ENCODE peak calls at places on chromosomes 4 and X, in six cellular contexts. One of them, this sample, is unnamed.

GRCh38 chr4:147772459-147772969 is 40.6 kb downstream of the ARHGAP10 start:
- DNase-seq in AG04450: peak
- DNase-seq in psoas muscle: no peak
- DNase-seq in spleen: no peak
- DNase-seq in upper lobe of left lung: no peak
- DNase-seq in fibroblast of the aortic adventitia: peak
- DNase-seq in this sample: no peak

GRCh38 chr4:128517096-128517738 is 229.6 kb upstream of the PGRMC2 start:
- DNase-seq in spleen: no peak
- DNase-seq in AG04450: peak
- DNase-seq in upper lobe of left lung: no peak
- DNase-seq in psoas muscle: no peak
- DNase-seq in fibroblast of the aortic adventitia: peak
- DNase-seq in this sample: no peak

GRCh38 chr4:138710297-138710696 is 305.3 kb upstream of the NOCT start:
- DNase-seq in upper lobe of left lung: no peak
- DNase-seq in fibroblast of the aortic adventitia: no peak
- DNase-seq in psoas muscle: no peak
- DNase-seq in spleen: no peak
- DNase-seq in AG04450: no peak
- DNase-seq in this sample: no peak

GRCh38 chr4:16110906-16111305 is 27.1 kb upstream of the PROM1 start:
- DNase-seq in fibroblast of the aortic adventitia: no peak
- DNase-seq in AG04450: no peak
- DNase-seq in spleen: no peak
- DNase-seq in psoas muscle: no peak
- DNase-seq in upper lobe of left lung: no peak
- DNase-seq in this sample: peak

GRCh38 chr4:21688596-21689265 is 259.8 kb downstream of the KCNIP4 start:
- DNase-seq in fibroblast of the aortic adventitia: no peak
- DNase-seq in spleen: no peak
- DNase-seq in upper lobe of left lung: no peak
- DNase-seq in AG04450: no peak
- DNase-seq in psoas muscle: no peak
- DNase-seq in this sample: peak

GRCh38 chr4:10417720-10418119 is 39.5 kb downstream of the ZNF518B start:
- DNase-seq in upper lobe of left lung: no peak
- DNase-seq in AG04450: no peak
- DNase-seq in psoas muscle: no peak
- DNase-seq in fibroblast of the aortic adventitia: peak
- DNase-seq in spleen: no peak
- DNase-seq in this sample: peak

GRCh38 chrX:40040686-40041461 is 56.9 kb downstream of the BCOR start:
- DNase-seq in spleen: no peak
- DNase-seq in fibroblast of the aortic adventitia: no peak
- DNase-seq in psoas muscle: no peak
- DNase-seq in AG04450: no peak
- DNase-seq in upper lobe of left lung: no peak
- DNase-seq in this sample: no peak

GRCh38 chr4:152778656-152779512 is 646 bp downstream of the TIGD4 start:
- DNase-seq in spleen: peak
- DNase-seq in psoas muscle: no peak
- DNase-seq in upper lobe of left lung: peak
- DNase-seq in AG04450: no peak
- DNase-seq in fibroblast of the aortic adventitia: peak
- DNase-seq in this sample: no peak

GRCh38 chr4:152806492-152807125 is 26.9 kb downstream of the ARFIP1 start:
- DNase-seq in upper lobe of left lung: no peak
- DNase-seq in AG04450: no peak
- DNase-seq in psoas muscle: no peak
- DNase-seq in spleen: no peak
- DNase-seq in fibroblast of the aortic adventitia: no peak
- DNase-seq in this sample: peak

GRCh38 chr4:80989921-80990544 is 40.5 kb upstream of the BMP3 start:
- DNase-seq in fibroblast of the aortic adventitia: peak
- DNase-seq in upper lobe of left lung: no peak
- DNase-seq in AG04450: peak
- DNase-seq in spleen: no peak
- DNase-seq in psoas muscle: no peak
- DNase-seq in this sample: peak

GRCh38 chr4:120517966-120518365 is 404.6 kb downstream of the PRDM5 start:
- DNase-seq in fibroblast of the aortic adventitia: peak
- DNase-seq in AG04450: peak
- DNase-seq in upper lobe of left lung: no peak
- DNase-seq in psoas muscle: no peak
- DNase-seq in spleen: no peak
- DNase-seq in this sample: no peak

GRCh38 chr4:94207469-94208224 is at the start of gene SMARCAD1:
- DNase-seq in spleen: peak
- DNase-seq in upper lobe of left lung: peak
- DNase-seq in psoas muscle: peak
- DNase-seq in fibroblast of the aortic adventitia: peak
- DNase-seq in AG04450: peak
- DNase-seq in this sample: peak

GRCh38 chrX:142251665-142252064 is 46.6 kb upstream of the MAGEC2 start:
- DNase-seq in upper lobe of left lung: no peak
- DNase-seq in spleen: no peak
- DNase-seq in fibroblast of the aortic adventitia: no peak
- DNase-seq in AG04450: no peak
- DNase-seq in psoas muscle: no peak
- DNase-seq in this sample: no peak

DNA sequence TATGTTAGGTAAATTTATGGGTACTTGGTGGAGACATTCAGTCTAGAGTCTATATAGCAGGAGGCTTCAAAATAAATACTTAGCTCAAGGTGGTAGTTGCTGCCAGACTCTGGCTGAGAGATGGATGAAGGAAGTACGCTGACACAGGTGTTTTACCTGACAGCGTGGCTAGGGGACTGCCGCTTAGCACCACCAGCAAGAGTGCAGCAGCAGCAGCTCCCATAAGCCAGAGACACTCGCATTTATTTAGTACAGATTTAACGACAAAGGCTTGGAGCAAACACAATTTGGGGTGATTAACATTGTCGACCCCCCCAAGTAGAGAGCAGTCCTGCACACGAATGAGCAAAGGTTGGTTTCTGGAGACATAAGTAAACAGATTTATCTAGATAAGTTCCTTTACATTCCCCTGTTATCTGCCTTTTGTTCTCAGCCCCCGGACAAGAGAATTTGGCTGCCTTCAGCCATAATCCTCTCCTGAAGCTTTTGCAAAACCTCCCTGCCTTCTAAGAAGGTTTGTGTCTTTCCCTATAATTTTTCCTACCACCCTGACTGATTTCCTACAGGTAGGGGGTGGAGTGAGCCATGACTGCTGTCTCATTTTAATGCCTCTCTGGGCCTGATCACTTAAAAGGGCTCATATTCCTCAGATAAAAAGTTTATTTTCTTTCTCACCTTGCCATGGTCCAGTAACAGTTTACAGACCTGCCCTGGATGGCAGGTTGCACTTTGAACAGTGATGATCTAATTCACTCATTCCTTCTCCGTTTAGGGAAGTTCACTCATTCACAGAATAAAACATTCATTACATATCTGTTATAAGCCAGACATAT is 64.6 kb downstream of the RHOH start:
- DNase-seq in fibroblast of the aortic adventitia: no peak
- DNase-seq in AG04450: no peak
- DNase-seq in upper lobe of left lung: no peak
- DNase-seq in psoas muscle: no peak
- DNase-seq in spleen: no peak
- DNase-seq in this sample: no peak
- H3K4me3 ChIP-seq in fibroblast of the aortic adventitia: no peak
- H3K4me3 ChIP-seq in AG04450: no peak
- H3K4me3 ChIP-seq in upper lobe of left lung: no peak
- H3K4me3 ChIP-seq in psoas muscle: no peak
- H3K4me3 ChIP-seq in spleen: no peak
- H3K4me3 ChIP-seq in this sample: no peak

GRCh38 chr4:38318737-38319455 is 345.1 kb upstream of the KLF3 start:
- DNase-seq in fibroblast of the aortic adventitia: peak
- DNase-seq in upper lobe of left lung: peak
- DNase-seq in psoas muscle: peak
- DNase-seq in AG04450: peak
- DNase-seq in spleen: peak
- DNase-seq in this sample: peak
- H3K4me3 ChIP-seq in fibroblast of the aortic adventitia: peak
- H3K4me3 ChIP-seq in upper lobe of left lung: peak
- H3K4me3 ChIP-seq in psoas muscle: peak
- H3K4me3 ChIP-seq in AG04450: peak
- H3K4me3 ChIP-seq in spleen: peak
- H3K4me3 ChIP-seq in this sample: peak

GRCh38 chr4:114488301-114488982 is 110.2 kb upstream of the UGT8 start:
- DNase-seq in psoas muscle: no peak
- DNase-seq in spleen: no peak
- DNase-seq in upper lobe of left lung: no peak
- DNase-seq in fibroblast of the aortic adventitia: no peak
- DNase-seq in AG04450: no peak
- DNase-seq in this sample: no peak
- H3K4me3 ChIP-seq in psoas muscle: no peak
- H3K4me3 ChIP-seq in spleen: no peak
- H3K4me3 ChIP-seq in upper lobe of left lung: no peak
- H3K4me3 ChIP-seq in fibroblast of the aortic adventitia: no peak
- H3K4me3 ChIP-seq in AG04450: no peak
- H3K4me3 ChIP-seq in this sample: no peak

GRCh38 chr4:112316333-112316732 is 19.2 kb downstream of the ALPK1 start:
- DNase-seq in psoas muscle: no peak
- DNase-seq in AG04450: no peak
- DNase-seq in upper lobe of left lung: no peak
- DNase-seq in spleen: no peak
- DNase-seq in fibroblast of the aortic adventitia: no peak
- DNase-seq in this sample: no peak

GRCh38 chr4:112318239-112319142 is 21.3 kb downstream of the ALPK1 start:
- DNase-seq in AG04450: no peak
- DNase-seq in psoas muscle: no peak
- DNase-seq in upper lobe of left lung: no peak
- DNase-seq in spleen: no peak
- DNase-seq in fibroblast of the aortic adventitia: no peak
- DNase-seq in this sample: no peak

GRCh38 chr4:112315446-112315845 is 18.3 kb downstream of the ALPK1 start:
- DNase-seq in AG04450: no peak
- DNase-seq in psoas muscle: no peak
- DNase-seq in upper lobe of left lung: no peak
- DNase-seq in fibroblast of the aortic adventitia: no peak
- DNase-seq in spleen: no peak
- DNase-seq in this sample: no peak

GRCh38 chr4:112311516-112311915 is 14.3 kb downstream of the ALPK1 start:
- DNase-seq in psoas muscle: no peak
- DNase-seq in spleen: no peak
- DNase-seq in AG04450: no peak
- DNase-seq in upper lobe of left lung: no peak
- DNase-seq in fibroblast of the aortic adventitia: no peak
- DNase-seq in this sample: no peak

DNA sequence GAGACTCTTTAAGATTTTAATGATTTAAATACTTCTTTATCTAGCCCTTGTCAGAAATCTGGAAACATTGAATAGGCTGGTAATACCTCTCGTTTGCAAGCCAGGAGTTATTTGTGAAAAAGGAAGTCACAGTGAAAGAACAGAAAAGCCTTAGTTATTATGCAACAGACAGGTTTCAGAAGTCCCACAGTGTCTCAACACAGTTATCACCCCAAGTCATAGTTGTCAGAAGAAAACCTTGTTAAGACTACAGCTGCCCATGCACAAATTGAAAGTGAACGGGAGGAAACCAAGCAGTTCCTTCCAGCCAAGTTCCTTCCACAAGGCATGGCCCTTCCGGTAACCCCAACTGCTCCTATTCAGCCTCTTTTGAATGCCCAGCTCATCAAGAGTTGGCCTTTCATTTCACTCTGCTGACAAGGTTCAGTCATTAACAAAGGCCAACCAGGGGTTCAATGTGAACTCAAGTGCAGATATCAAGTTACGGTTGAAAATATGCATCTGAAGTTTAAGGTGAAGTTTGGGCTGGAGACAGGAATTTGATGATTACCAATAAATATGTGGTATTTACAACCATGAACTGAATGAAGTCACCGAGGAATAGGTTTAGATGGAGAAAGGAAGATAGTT is 15.6 kb downstream of the ALPK1 start:
- DNase-seq in psoas muscle: no peak
- DNase-seq in spleen: no peak
- DNase-seq in upper lobe of left lung: no peak
- DNase-seq in fibroblast of the aortic adventitia: no peak
- DNase-seq in AG04450: no peak
- DNase-seq in this sample: no peak
- H3K4me3 ChIP-seq in psoas muscle: no peak
- H3K4me3 ChIP-seq in spleen: no peak
- H3K4me3 ChIP-seq in upper lobe of left lung: no peak
- H3K4me3 ChIP-seq in fibroblast of the aortic adventitia: no peak
- H3K4me3 ChIP-seq in AG04450: no peak
- H3K4me3 ChIP-seq in this sample: no peak

DNA sequence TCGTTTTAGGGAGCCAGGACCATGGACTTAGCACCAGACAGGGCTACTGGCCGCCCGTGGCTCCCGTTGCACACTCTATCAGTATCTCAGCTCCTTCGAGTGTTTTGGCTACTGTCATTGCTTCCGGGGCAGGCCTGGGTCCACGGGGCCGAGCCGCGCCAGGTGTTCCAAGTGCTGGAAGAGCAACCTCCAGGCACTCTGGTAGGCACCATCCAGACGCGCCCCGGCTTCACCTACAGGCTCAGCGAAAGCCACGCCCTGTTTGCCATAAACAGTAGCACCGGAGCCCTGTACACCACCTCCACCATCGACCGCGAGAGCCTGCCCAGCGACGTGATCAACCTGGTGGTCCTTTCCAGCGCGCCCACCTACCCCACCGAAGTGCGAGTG is 1.6 kb downstream of the FAT4 start:
- DNase-seq in AG04450: no peak
- DNase-seq in fibroblast of the aortic adventitia: no peak
- DNase-seq in psoas muscle: peak
- DNase-seq in upper lobe of left lung: peak
- DNase-seq in spleen: peak
- DNase-seq in this sample: no peak
- H3K4me3 ChIP-seq in AG04450: peak
- H3K4me3 ChIP-seq in fibroblast of the aortic adventitia: peak
- H3K4me3 ChIP-seq in psoas muscle: peak
- H3K4me3 ChIP-seq in upper lobe of left lung: peak
- H3K4me3 ChIP-seq in spleen: peak
- H3K4me3 ChIP-seq in this sample: peak

GRCh38 chrX:12950851-12951589 is 23.9 kb upstream of the TMSB4X start:
- DNase-seq in AG04450: no peak
- DNase-seq in psoas muscle: peak
- DNase-seq in fibroblast of the aortic adventitia: no peak
- DNase-seq in spleen: peak
- DNase-seq in upper lobe of left lung: peak
- DNase-seq in this sample: no peak
- H3K4me3 ChIP-seq in AG04450: no peak
- H3K4me3 ChIP-seq in psoas muscle: no peak
- H3K4me3 ChIP-seq in fibroblast of the aortic adventitia: no peak
- H3K4me3 ChIP-seq in spleen: peak
- H3K4me3 ChIP-seq in upper lobe of left lung: no peak
- H3K4me3 ChIP-seq in this sample: no peak

This sample was measured in retinal pigment epithelial cell.